ENCODE peak calls at places on chromosomes 6 and 20, in six cellular contexts. T, R, U, L, F and A are unnamed samples.
A peak's percentile ranks its signal among the peaks of the same experiment; 100 is the strongest.

GRCh38 chr6:40587240-40588069 is at the start of gene LRFN2:
- DNase-seq in T (peak; percentile 86), R (peak; percentile 24), F (peak; percentile 67), U (peak; percentile 68), L (peak; percentile 74), A (no peak)

GRCh38 chr20:1688886-1689538 is 31.4 kb upstream of the SIRPG start:
- DNase-seq in T (no peak), F (no peak), R (no peak), U (no peak), L (no peak), A (no peak)

GRCh38 chr6:13248053-13248452 is 80.3 kb downstream of the TBC1D7 start:
- DNase-seq in F (peak; percentile 46), R (no peak), T (no peak), U (no peak), L (no peak), A (no peak)

GRCh38 chr20:9919271-9920014 is 80.6 kb upstream of the PAK5 start:
- DNase-seq in L (no peak), U (peak; percentile 57), R (no peak), T (no peak), F (no peak), A (no peak)

GRCh38 chr6:136184738-136185137 is 65.4 kb downstream of the MTFR2 start:
- DNase-seq in L (no peak), R (no peak), T (no peak), U (no peak), F (no peak), A (no peak)

GRCh38 chr6:52554684-52555280 is 22.1 kb downstream of the TRAM2 start:
- DNase-seq in F (no peak), L (peak; percentile 42), U (no peak), R (no peak), T (no peak), A (no peak)

GRCh38 chr20:10263385-10264165 is 44.9 kb downstream of the SNAP25 start:
- DNase-seq in T (no peak), L (peak; percentile 24), U (no peak), R (no peak), F (no peak), A (no peak)

GRCh38 chr6:138455746-138456392 is 43.4 kb downstream of the NHSL1 start:
- DNase-seq in U (peak; percentile 80), R (no peak), F (peak; percentile 46), T (no peak), L (peak; percentile 72), A (peak; percentile 51)

GRCh38 chr6:149218915-149219314 is 98.6 kb upstream of the TAB2 start:
- DNase-seq in U (no peak), F (no peak), R (no peak), T (no peak), L (no peak), A (no peak)

GRCh38 chr6:33988121-33989015 is 157.5 kb downstream of the GRM4 start:
- DNase-seq in L (no peak), F (no peak), T (no peak), R (no peak), U (no peak), A (no peak)

GRCh38 chr6:41306187-41306854 is 19.8 kb upstream of the TREM1 start:
- DNase-seq in L (peak; percentile 64), U (peak; percentile 69), F (peak; percentile 62), R (no peak), T (peak; percentile 53), A (peak; percentile 3)

GRCh38 chr6:34157851-34158250 is 12.0 kb upstream of the GRM4 start:
- DNase-seq in F (no peak), T (peak; percentile 6), R (no peak), L (no peak), U (no peak), A (no peak)

GRCh38 chr6:19279137-19279747 is 557.9 kb upstream of the ID4 start:
- DNase-seq in F (peak; percentile 67), T (no peak), U (no peak), L (no peak), R (no peak), A (peak; percentile 45)

GRCh38 chr6:22147983-22148797 is 148.6 kb downstream of the PRL start:
- DNase-seq in R (peak; percentile 35), L (peak; percentile 7), F (peak; percentile 74), U (no peak), T (no peak), A (no peak)

GRCh38 chr6:36769676-36770499 is 69.4 kb downstream of the CPNE5 start:
- DNase-seq in T (no peak), L (peak; percentile 85), U (peak; percentile 46), F (peak; percentile 38), R (peak; percentile 35), A (no peak)

GRCh38 chr6:156933201-156934053 is 156.2 kb downstream of the ARID1B start:
- DNase-seq in U (no peak), R (no peak), F (no peak), L (no peak), T (peak; percentile 31), A (no peak)

GRCh38 chr6:157244175-157244574 is 79.1 kb downstream of the TMEM242 start:
- DNase-seq in T (no peak), L (peak; percentile 8), U (no peak), F (peak; percentile 94), R (peak; percentile 95), A (peak; percentile 47)

GRCh38 chr20:1491281-1491840 is at the start of gene SIRPB2:
- DNase-seq in U (no peak), R (no peak), T (no peak), F (peak; percentile 47), L (no peak), A (no peak)

GRCh38 chr6:3152689-3153088 is 4.7 kb downstream of the TUBB2A start:
- DNase-seq in T (no peak), F (no peak), R (no peak), U (no peak), L (no peak), A (no peak)

GRCh38 chr6:149566372-149567193 is at the start of gene GINM1:
- DNase-seq in F (peak; percentile 36), T (peak; percentile 77), R (no peak), U (peak; percentile 81), L (peak; percentile 56), A (peak; percentile 56)

GRCh38 chr6:134198093-134198492 is 119.8 kb downstream of the SGK1 start:
- DNase-seq in U (no peak), T (no peak), R (no peak), F (no peak), L (peak; percentile 53), A (no peak)